ENCODE peak calls at places on chromosomes 2 and 18, in four cellular contexts. Y is NCI-H1092; G is stimulated activated CD8-positive, alpha-beta memory T cell treated with anti-CD3 and anti-CD28 coated beads, Interleukin-15, amount 100 ng/mL, for 24 hours; S is substantia nigra. R is an unnamed sample.
A peak's percentile ranks its signal among the peaks of the same experiment; 100 is the strongest.

GRCh38 chr2:49687873-49688272 is 533.6 kb upstream of the FSHR start:
- DNase-seq in Y (no peak), G (no peak), S (no peak), R (no peak)

GRCh38 chr2:6926071-6926732 is 9.0 kb downstream of the RNF144A start:
- DNase-seq in Y (no peak), G (no peak), S (no peak), R (no peak)

GRCh38 chr2:42225573-42225972 is 56.4 kb downstream of the EML4 start:
- DNase-seq in Y (no peak), G (no peak), S (no peak), R (no peak)

GRCh38 chr18:3585656-3586509 is 135.9 kb downstream of the TGIF1 start:
- DNase-seq in Y (peak; percentile 49), G (no peak), S (peak; percentile 45), R (peak; percentile 79)

GRCh38 chr2:25198209-25198525 is 29.8 kb upstream of the POMC start:
- DNase-seq in Y (no peak), G (no peak), S (no peak), R (no peak)

GRCh38 chr18:40813116-40813515 is 1141.9 kb upstream of the PIK3C3 start:
- DNase-seq in Y (no peak), G (no peak), S (no peak), R (no peak)

GRCh38 chr18:41324934-41325333 is 630.1 kb upstream of the PIK3C3 start:
- DNase-seq in Y (no peak), G (no peak), S (no peak), R (no peak)

GRCh38 chr18:5962362-5962761 is 67.0 kb upstream of the TMEM200C start:
- DNase-seq in Y (no peak), G (no peak), S (no peak), R (no peak)

GRCh38 chr2:105378921-105379383 is 19.9 kb downstream of the FHL2 start:
- DNase-seq in Y (no peak), G (no peak), S (no peak), R (no peak)

GRCh38 chr2:240296104-240296406 is 139.4 kb upstream of the GPC1 start:
- DNase-seq in Y (no peak), G (no peak), S (no peak), R (no peak)

GRCh38 chr2:8154936-8155335 is 526.9 kb upstream of the ID2 start:
- DNase-seq in Y (no peak), G (no peak), S (no peak), R (no peak)

GRCh38 chr2:229313591-229313990 is 42.5 kb upstream of the PID1 start:
- DNase-seq in Y (no peak), G (no peak), S (no peak), R (no peak)

GRCh38 chr2:64049633-64050220 is 30.5 kb upstream of the VPS54 start:
- DNase-seq in Y (peak; percentile 15), G (no peak), S (peak; percentile 59), R (peak; percentile 47)

GRCh38 chr2:80304522-80304878 is at the start of gene LRRTM1:
- DNase-seq in Y (peak; percentile 13), G (no peak), S (peak; percentile 48), R (peak; percentile 42)

GRCh38 chr2:165957030-165957675 is 3.6 kb upstream of the TTC21B start:
- DNase-seq in Y (peak; percentile 15), G (no peak), S (no peak), R (no peak)

GRCh38 chr2:186503827-186504606 is 18.0 kb downstream of the ZC3H15 start:
- DNase-seq in Y (no peak), G (no peak), S (no peak), R (no peak)

GRCh38 chr2:8236391-8236790 is 445.5 kb upstream of the ID2 start:
- DNase-seq in Y (no peak), G (no peak), S (no peak), R (no peak)

GRCh38 chr2:100013892-100014677 is 128.3 kb downstream of the AFF3 start:
- DNase-seq in Y (no peak), G (no peak), S (no peak), R (no peak)

GRCh38 chr2:203394519-203395227 is 66.5 kb downstream of the ABI2 start:
- DNase-seq in Y (no peak), G (no peak), S (no peak), R (no peak)

R was measured in neural crest cell.